ENCODE peak calls at places on chromosomes 2 and 18, in eight cellular contexts. R is heart left ventricle; A is adrenal gland; I is Calu3; D is CD8-positive, alpha-beta T cell; E is ovary; N is lung; T is tibial artery. Z is an unnamed sample.

GRCh38 chr2:219184116-219184515 is 6.0 kb downstream of the RETREG2 start:
- DNase-seq in N (no peak), I (no peak), T (no peak), A (no peak), R (no peak), D (no peak), E (no peak), Z (no peak)

GRCh38 chr2:5690231-5690630 is 2.0 kb upstream of the SOX11 start:
- DNase-seq in R (no peak), A (no peak), I (no peak), D (no peak), E (no peak), T (no peak), N (no peak), Z (no peak)

GRCh38 chr2:2010266-2010665 is 266.0 kb upstream of the PXDN start:
- DNase-seq in T (no peak), R (no peak), E (no peak), N (no peak), I (no peak), A (no peak), D (no peak), Z (no peak)

GRCh38 chr2:121019073-121019472 is 265.9 kb downstream of the TFCP2L1 start:
- DNase-seq in I (no peak), N (no peak), A (no peak), R (no peak), D (no peak), T (no peak), E (peak; percentile 51), Z (no peak)

GRCh38 chr2:145757503-145758290 is 1237.8 kb upstream of the ZEB2 start:
- DNase-seq in A (no peak), R (no peak), N (no peak), E (no peak), D (no peak), T (no peak), I (no peak), Z (no peak)

GRCh38 chr18:73043231-73044000 is 175.6 kb upstream of the NETO1 start:
- DNase-seq in D (no peak), N (no peak), T (no peak), R (no peak), A (no peak), I (no peak), E (no peak), Z (no peak)

GRCh38 chr2:55365303-55365702 is 54.4 kb downstream of the CCDC88A start:
- DNase-seq in T (no peak), E (no peak), A (no peak), I (no peak), N (no peak), D (no peak), R (no peak), Z (no peak)

GRCh38 chr2:221571108-221571390 is 1.1 kb downstream of the EPHA4 start:
- DNase-seq in R (no peak), I (no peak), E (peak; percentile 24), N (no peak), A (peak; percentile 14), T (no peak), D (no peak), Z (no peak)

GRCh38 chr2:108841506-108841905 is 54.9 kb downstream of the CCDC138 start:
- DNase-seq in D (no peak), I (no peak), R (no peak), T (no peak), N (no peak), A (no peak), E (no peak), Z (no peak)
- TF ChIP-seq CTCF in D (no peak), I (no peak), R (no peak), T (no peak), N (no peak), A (no peak), E (no peak), Z (no peak)

DNA sequence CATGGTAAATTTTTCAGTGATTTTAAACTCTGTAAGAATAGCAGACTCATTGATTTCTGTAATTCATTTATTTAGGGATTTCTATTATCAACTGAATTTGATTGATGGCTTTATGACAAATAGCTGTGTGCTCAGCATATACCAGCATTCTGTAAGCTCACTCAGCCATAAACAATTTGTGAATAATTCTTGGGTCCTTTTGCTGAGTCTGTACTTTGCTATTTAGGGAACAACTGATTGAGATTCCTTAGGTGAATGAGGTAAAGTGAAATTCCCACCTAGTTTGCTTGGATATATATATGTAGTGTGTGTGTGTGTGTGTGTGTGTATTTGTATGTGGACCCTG is 76.7 kb upstream of the CAVIN2 start:
- DNase-seq in I (no peak), E (no peak), A (no peak), N (no peak), T (no peak), R (no peak), D (no peak), Z (no peak)
- TF ChIP-seq CTCF in I (no peak), E (no peak), A (no peak), N (no peak), T (no peak), R (no peak), D (no peak), Z (no peak)

GRCh38 chr2:14720739-14721138 is 88.2 kb downstream of the LRATD1 start:
- DNase-seq in I (no peak), A (no peak), E (no peak), R (no peak), N (no peak), T (no peak), D (no peak), Z (no peak)

GRCh38 chr2:14720319-14720718 is 87.8 kb downstream of the LRATD1 start:
- DNase-seq in R (no peak), A (peak; percentile 18), I (no peak), N (no peak), E (no peak), D (no peak), T (no peak), Z (no peak)

GRCh38 chr2:14723684-14724083 is 91.2 kb downstream of the LRATD1 start:
- DNase-seq in I (no peak), R (no peak), T (no peak), D (no peak), N (no peak), A (no peak), E (no peak), Z (no peak)

GRCh38 chr2:14717131-14717530 is 84.6 kb downstream of the LRATD1 start:
- DNase-seq in I (no peak), N (no peak), E (no peak), A (no peak), R (no peak), T (no peak), D (no peak), Z (no peak)

GRCh38 chr2:14722919-14723559 is 90.5 kb downstream of the LRATD1 start:
- DNase-seq in D (no peak), I (no peak), N (no peak), R (no peak), T (no peak), E (no peak), A (no peak), Z (no peak)
- TF ChIP-seq CTCF in D (no peak), I (no peak), N (no peak), R (no peak), T (no peak), E (no peak), A (no peak), Z (no peak)

GRCh38 chr2:44763275-44763674 is 178.2 kb upstream of the SIX3 start:
- DNase-seq in T (no peak), D (no peak), R (no peak), N (no peak), E (no peak), I (no peak), A (no peak), Z (no peak)
- TF ChIP-seq CTCF in T (no peak), D (no peak), R (no peak), N (no peak), E (no peak), I (no peak), A (no peak), Z (no peak)